ENCODE peak calls at places on chromosomes 1 and 21, in four cellular contexts. One of them, this sample, is unnamed.

GRCh38 chr1:241939798-241940197 is 17.8 kb upstream of the BECN2 start:
- DNase-seq in IMR-90: no peak
- DNase-seq in H1: no peak
- DNase-seq in H9: no peak
- DNase-seq in this sample: no peak

GRCh38 chr1:25685938-25686665 is 69.5 kb downstream of the MAN1C1 start:
- DNase-seq in IMR-90: no peak
- DNase-seq in H1: no peak
- DNase-seq in H9: no peak
- DNase-seq in this sample: no peak

GRCh38 chr1:28830814-28831213 is 18.8 kb downstream of the OPRD1 start:
- DNase-seq in H1: no peak
- DNase-seq in IMR-90: no peak
- DNase-seq in H9: no peak
- DNase-seq in this sample: no peak

GRCh38 chr1:31510853-31511789 is 65.2 kb upstream of the TINAGL1 start:
- DNase-seq in H9: no peak
- DNase-seq in IMR-90: no peak
- DNase-seq in H1: no peak
- DNase-seq in this sample: peak; percentile 72

GRCh38 chr1:204961765-204962419 is 81.1 kb upstream of the CNTN2 start:
- DNase-seq in H1: no peak
- DNase-seq in H9: no peak
- DNase-seq in IMR-90: no peak
- DNase-seq in this sample: peak; percentile 32

GRCh38 chr1:85479491-85479890 is 14.5 kb upstream of the DDAH1 start:
- DNase-seq in H1: no peak
- DNase-seq in IMR-90: no peak
- DNase-seq in H9: no peak
- DNase-seq in this sample: no peak

GRCh38 chr1:184954232-184954995 is 19.9 kb downstream of the NIBAN1 start:
- DNase-seq in IMR-90: no peak
- DNase-seq in H1: no peak
- DNase-seq in H9: no peak
- DNase-seq in this sample: peak; percentile 71

GRCh38 chr1:16208270-16208987 is 4.0 kb downstream of the ARHGEF19 start:
- DNase-seq in IMR-90: peak; percentile 31
- DNase-seq in H1: no peak
- DNase-seq in H9: no peak
- DNase-seq in this sample: no peak

GRCh38 chr1:12005488-12006166 is 13.7 kb upstream of the MIIP start:
- DNase-seq in IMR-90: no peak
- DNase-seq in H1: no peak
- DNase-seq in H9: no peak
- DNase-seq in this sample: no peak

GRCh38 chr1:199167460-199167859 is 528.6 kb downstream of the PTPRC start:
- DNase-seq in IMR-90: no peak
- DNase-seq in H1: no peak
- DNase-seq in H9: no peak
- DNase-seq in this sample: no peak

GRCh38 chr1:206503591-206504362 is 3.6 kb upstream of the RASSF5 start:
- DNase-seq in H1: no peak
- DNase-seq in H9: no peak
- DNase-seq in IMR-90: peak; percentile 98
- DNase-seq in this sample: no peak

GRCh38 chr1:109532365-109533136 is 7.1 kb upstream of the GPR61 start:
- DNase-seq in H1: peak; percentile 97
- DNase-seq in IMR-90: peak; percentile 68
- DNase-seq in H9: peak; percentile 91
- DNase-seq in this sample: peak; percentile 93

GRCh38 chr1:45340816-45341215 is 576 bp upstream of the MUTYH start:
- DNase-seq in IMR-90: no peak
- DNase-seq in H9: no peak
- DNase-seq in H1: no peak
- DNase-seq in this sample: peak; percentile 43

GRCh38 chr1:231558711-231559205 is 30.3 kb downstream of the TSNAX start:
- DNase-seq in H9: no peak
- DNase-seq in H1: no peak
- DNase-seq in IMR-90: no peak
- DNase-seq in this sample: no peak

GRCh38 chr1:235892734-235893413 is 26.2 kb upstream of the LYST start:
- DNase-seq in H1: no peak
- DNase-seq in H9: no peak
- DNase-seq in IMR-90: no peak
- DNase-seq in this sample: peak; percentile 16

GRCh38 chr21:42146821-42147220 is 72.1 kb upstream of the ABCG1 start:
- DNase-seq in H1: no peak
- DNase-seq in IMR-90: no peak
- DNase-seq in H9: peak; percentile 31
- DNase-seq in this sample: no peak

GRCh38 chr21:44862869-44863685 is 10.4 kb downstream of the PTTG1IP start:
- DNase-seq in IMR-90: no peak
- DNase-seq in H1: no peak
- DNase-seq in H9: no peak
- DNase-seq in this sample: no peak

GRCh38 chr1:17475729-17476128 is 36.3 kb upstream of the RCC2 start:
- DNase-seq in H9: peak; percentile 22
- DNase-seq in H1: no peak
- DNase-seq in IMR-90: peak; percentile 66
- DNase-seq in this sample: no peak

GRCh38 chr1:31768939-31769704 is 5.0 kb upstream of the ADGRB2 start:
- DNase-seq in H9: no peak
- DNase-seq in IMR-90: no peak
- DNase-seq in H1: no peak
- DNase-seq in this sample: no peak

GRCh38 chr1:40258445-40258769 is 371 bp downstream of the ZMPSTE24 start:
- DNase-seq in H9: no peak
- DNase-seq in H1: no peak
- DNase-seq in IMR-90: peak; percentile 23
- DNase-seq in this sample: no peak

GRCh38 chr21:45506241-45506817 is 35.9 kb downstream of the SLC19A1 start:
- DNase-seq in H9: no peak
- DNase-seq in H1: no peak
- DNase-seq in IMR-90: no peak
- DNase-seq in this sample: no peak

GRCh38 chr1:87120779-87121178 is 206.3 kb downstream of the HS2ST1 start:
- DNase-seq in IMR-90: no peak
- DNase-seq in H9: no peak
- DNase-seq in H1: no peak
- DNase-seq in this sample: peak; percentile 38

GRCh38 chr1:151472852-151473731 is 13.8 kb upstream of the POGZ start:
- DNase-seq in H1: peak; percentile 73
- DNase-seq in IMR-90: peak; percentile 34
- DNase-seq in H9: peak; percentile 56
- DNase-seq in this sample: peak; percentile 65

GRCh38 chr1:4081806-4082645 is 182.0 kb upstream of the C1orf174 start:
- DNase-seq in H9: no peak
- DNase-seq in IMR-90: no peak
- DNase-seq in H1: no peak
- DNase-seq in this sample: no peak

GRCh38 chr1:23561813-23562100 is 2.5 kb upstream of the ID3 start:
- DNase-seq in IMR-90: no peak
- DNase-seq in H9: no peak
- DNase-seq in H1: no peak
- DNase-seq in this sample: no peak

GRCh38 chr1:51583532-51583931 is 33.4 kb upstream of the OSBPL9 start:
- DNase-seq in H9: no peak
- DNase-seq in H1: no peak
- DNase-seq in IMR-90: peak; percentile 92
- DNase-seq in this sample: no peak

GRCh38 chr1:107250169-107250568 is 109.3 kb downstream of the NTNG1 start:
- DNase-seq in H1: no peak
- DNase-seq in H9: no peak
- DNase-seq in IMR-90: no peak
- DNase-seq in this sample: peak; percentile 43

GRCh38 chr1:87956072-87956471 is 627.4 kb downstream of the LMO4 start:
- DNase-seq in H9: no peak
- DNase-seq in H1: no peak
- DNase-seq in IMR-90: peak; percentile 98
- DNase-seq in this sample: peak; percentile 20

GRCh38 chr1:144101397-144102050 is 129.7 kb upstream of the FAM72C start:
- DNase-seq in IMR-90: no peak
- DNase-seq in H1: peak; percentile 47
- DNase-seq in H9: peak; percentile 36
- DNase-seq in this sample: no peak

GRCh38 chr1:224783006-224783651 is 146.3 kb upstream of the DNAH14 start:
- DNase-seq in H9: no peak
- DNase-seq in H1: no peak
- DNase-seq in IMR-90: no peak
- DNase-seq in this sample: no peak

GRCh38 chr1:96688737-96689136 is 32.8 kb upstream of the PTBP2 start:
- DNase-seq in H9: peak; percentile 33
- DNase-seq in IMR-90: no peak
- DNase-seq in H1: no peak
- DNase-seq in this sample: peak; percentile 72

GRCh38 chr21:34886554-34887385 is 162.3 kb downstream of the RUNX1 start:
- DNase-seq in H9: peak; percentile 47
- DNase-seq in IMR-90: no peak
- DNase-seq in H1: peak; percentile 66
- DNase-seq in this sample: peak; percentile 60

GRCh38 chr1:197922070-197922390 is 4.9 kb downstream of the LHX9 start:
- DNase-seq in H1: no peak
- DNase-seq in IMR-90: no peak
- DNase-seq in H9: no peak
- DNase-seq in this sample: no peak

GRCh38 chr1:58338081-58338480 is 208.4 kb downstream of the OMA1 start:
- DNase-seq in H9: no peak
- DNase-seq in H1: no peak
- DNase-seq in IMR-90: no peak
- DNase-seq in this sample: no peak

GRCh38 chr1:68361511-68361910 is 88.2 kb downstream of the RPE65 start:
- DNase-seq in IMR-90: peak; percentile 17
- DNase-seq in H9: no peak
- DNase-seq in H1: no peak
- DNase-seq in this sample: no peak

GRCh38 chr1:68359045-68359444 is 90.7 kb downstream of the RPE65 start:
- DNase-seq in IMR-90: peak; percentile 10
- DNase-seq in H1: no peak
- DNase-seq in H9: no peak
- DNase-seq in this sample: no peak

GRCh38 chr1:68355614-68356013 is 94.1 kb downstream of the RPE65 start:
- DNase-seq in H9: no peak
- DNase-seq in IMR-90: no peak
- DNase-seq in H1: no peak
- DNase-seq in this sample: no peak

GRCh38 chr1:68363346-68363745 is 86.4 kb downstream of the RPE65 start:
- DNase-seq in IMR-90: no peak
- DNase-seq in H1: no peak
- DNase-seq in H9: no peak
- DNase-seq in this sample: no peak

DNA sequence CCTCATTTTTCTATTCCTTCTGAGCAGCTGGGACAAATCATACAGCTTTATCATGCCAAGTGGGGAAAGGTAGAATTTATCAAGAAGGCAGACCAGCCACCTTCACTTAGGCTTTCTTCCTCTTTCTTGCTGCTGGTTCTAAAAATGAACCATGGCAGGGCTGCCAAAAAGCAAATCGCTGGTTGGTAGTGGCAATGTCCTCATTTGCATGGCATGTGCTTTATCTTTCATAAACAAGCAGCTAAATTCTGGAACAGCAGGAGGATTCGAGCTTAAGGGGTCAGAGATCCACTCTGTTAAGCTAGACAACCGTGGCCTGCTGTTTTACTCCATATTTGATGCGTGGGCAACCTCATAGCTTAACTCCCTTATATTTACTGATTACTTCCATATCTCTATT is 91.3 kb downstream of the RPE65 start:
- DNase-seq in IMR-90: peak; percentile 8
- DNase-seq in H1: no peak
- DNase-seq in H9: no peak
- DNase-seq in this sample: no peak
- H4K5ac ChIP-seq in IMR-90: no peak overlapping the region
- H4K5ac ChIP-seq in H1: no peak overlapping the region
- H4K5ac ChIP-seq in H9: no peak overlapping the region
- H4K5ac ChIP-seq in this sample: no peak overlapping the region

DNA sequence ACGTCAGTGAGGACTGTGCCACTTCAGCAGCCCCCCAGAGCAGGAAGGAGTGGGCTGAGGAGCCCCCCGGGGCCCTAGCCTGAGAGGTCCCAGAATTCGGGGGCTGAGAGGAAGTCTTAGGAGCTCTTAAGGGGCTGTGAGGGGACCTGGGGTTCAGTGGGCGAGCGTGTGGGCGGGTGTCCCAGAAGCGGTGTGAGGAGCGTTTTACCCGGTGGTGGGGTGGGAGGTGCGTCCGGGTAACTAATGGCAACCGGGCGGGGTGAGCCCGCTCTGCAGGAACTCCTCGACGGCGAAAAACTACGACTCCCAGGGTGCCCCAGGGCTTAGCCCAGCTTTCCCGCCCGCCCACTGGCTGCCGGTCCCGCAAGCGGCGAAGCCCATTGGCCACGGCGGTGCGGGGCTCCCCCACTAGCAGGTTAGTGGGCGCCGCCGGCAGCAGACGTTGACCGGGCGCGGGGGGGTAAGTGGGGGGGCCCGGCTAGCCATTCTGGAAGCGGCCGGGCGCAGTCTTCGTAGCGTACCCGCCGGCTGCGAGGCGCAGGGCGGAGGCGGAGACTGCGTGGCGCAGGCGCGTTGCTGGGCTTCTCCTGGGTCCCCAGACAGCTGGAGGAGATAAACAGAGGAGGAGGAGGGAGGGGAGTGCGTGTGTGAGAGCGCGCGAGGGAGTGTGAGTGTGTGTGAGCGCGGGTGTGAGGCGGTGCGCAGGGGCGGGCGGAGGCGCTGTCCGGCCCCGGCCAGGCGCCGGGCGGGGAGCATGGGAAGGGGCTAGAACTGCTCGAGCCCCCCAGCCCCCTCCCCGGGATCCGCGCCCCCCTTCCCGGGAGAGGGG is at the start of gene WDTC1:
- DNase-seq in IMR-90: peak; percentile 95
- DNase-seq in H1: peak; percentile 95
- DNase-seq in H9: peak; percentile 98
- DNase-seq in this sample: peak; percentile 97
- H3K18ac ChIP-seq in IMR-90: no peak within 1 kb of the TSS
- H3K18ac ChIP-seq in H1: no peak within 1 kb of the TSS
- H3K18ac ChIP-seq in H9: no peak within 1 kb of the TSS
- H3K18ac ChIP-seq in this sample: peak within 1 kb of the TSS; percentile 80

GRCh38 chr1:18875796-18876128 is 16.3 kb upstream of the TAS1R2 start:
- DNase-seq in H9: no peak
- DNase-seq in IMR-90: no peak
- DNase-seq in H1: no peak
- DNase-seq in this sample: no peak
- H2AK5ac ChIP-seq in H9: no peak overlapping the region
- H2AK5ac ChIP-seq in IMR-90: no peak overlapping the region
- H2AK5ac ChIP-seq in H1: no peak overlapping the region
- H2AK5ac ChIP-seq in this sample: no peak overlapping the region

DNA sequence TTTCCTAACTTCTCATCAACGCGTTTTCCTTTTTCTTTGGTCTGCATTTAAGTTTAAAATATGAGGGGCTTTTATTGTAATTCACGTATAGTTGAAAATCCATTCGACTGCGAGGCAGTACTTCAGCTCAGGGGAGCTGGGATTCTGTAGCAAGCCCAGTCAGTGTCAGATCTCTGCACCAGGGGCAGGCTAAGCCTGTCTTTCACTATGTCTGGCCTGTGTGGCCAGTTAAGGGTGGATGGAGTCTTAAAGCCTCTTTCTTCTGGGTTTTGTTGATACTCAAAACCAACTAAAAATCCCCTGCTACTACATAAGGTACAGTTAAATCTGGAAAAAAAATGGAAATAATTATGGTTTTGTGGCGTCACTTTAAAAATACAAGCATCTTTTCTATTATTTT is 124.7 kb downstream of the TYW3 start:
- DNase-seq in IMR-90: no peak
- DNase-seq in H9: no peak
- DNase-seq in H1: no peak
- DNase-seq in this sample: no peak
- H4K5ac ChIP-seq in IMR-90: no peak overlapping the region
- H4K5ac ChIP-seq in H9: no peak overlapping the region
- H4K5ac ChIP-seq in H1: no peak overlapping the region
- H4K5ac ChIP-seq in this sample: no peak overlapping the region

This sample was measured in mesendoderm.